ENCODE peak calls at places on chromosomes 13 and 19, in four cellular contexts. One of them, this sample, is unnamed.

GRCh38 chr13:28094311-28094710 is 6.1 kb downstream of the FLT3 start:
- DNase-seq in EH: no peak
- DNase-seq in NCI-H524 treated with DMSO at 0.1 percent for 48 hours: no peak
- DNase-seq in stimulated activated naive B cell treated with anti-CD40 and anti-IgM and Interleukin-4, amounts not matched to agents 10 μg/mL and 1 μg/mL and 100 μg/mL, for 72 hours: no peak
- DNase-seq in this sample: no peak

GRCh38 chr19:5943623-5944022 is 29.6 kb downstream of the CAPS start:
- DNase-seq in EH: peak; percentile 39
- DNase-seq in NCI-H524 treated with DMSO at 0.1 percent for 48 hours: no peak
- DNase-seq in stimulated activated naive B cell treated with anti-CD40 and anti-IgM and Interleukin-4, amounts not matched to agents 10 μg/mL and 1 μg/mL and 100 μg/mL, for 72 hours: no peak
- DNase-seq in this sample: no peak

GRCh38 chr13:54563286-54563685 is 1534.7 kb downstream of the OLFM4 start:
- DNase-seq in EH: no peak
- DNase-seq in NCI-H524 treated with DMSO at 0.1 percent for 48 hours: no peak
- DNase-seq in stimulated activated naive B cell treated with anti-CD40 and anti-IgM and Interleukin-4, amounts not matched to agents 10 μg/mL and 1 μg/mL and 100 μg/mL, for 72 hours: no peak
- DNase-seq in this sample: no peak

GRCh38 chr13:107271226-107271625 is 703.3 kb upstream of the ARGLU1 start:
- DNase-seq in EH: no peak
- DNase-seq in NCI-H524 treated with DMSO at 0.1 percent for 48 hours: no peak
- DNase-seq in stimulated activated naive B cell treated with anti-CD40 and anti-IgM and Interleukin-4, amounts not matched to agents 10 μg/mL and 1 μg/mL and 100 μg/mL, for 72 hours: no peak
- DNase-seq in this sample: peak; percentile 21

GRCh38 chr13:20134732-20135131 is 26.1 kb downstream of the GJA3 start:
- DNase-seq in EH: no peak
- DNase-seq in NCI-H524 treated with DMSO at 0.1 percent for 48 hours: no peak
- DNase-seq in stimulated activated naive B cell treated with anti-CD40 and anti-IgM and Interleukin-4, amounts not matched to agents 10 μg/mL and 1 μg/mL and 100 μg/mL, for 72 hours: no peak
- DNase-seq in this sample: no peak

GRCh38 chr13:94061316-94061715 is 418.2 kb downstream of the DCT start:
- DNase-seq in EH: peak; percentile 66
- DNase-seq in NCI-H524 treated with DMSO at 0.1 percent for 48 hours: no peak
- DNase-seq in stimulated activated naive B cell treated with anti-CD40 and anti-IgM and Interleukin-4, amounts not matched to agents 10 μg/mL and 1 μg/mL and 100 μg/mL, for 72 hours: no peak
- DNase-seq in this sample: no peak

GRCh38 chr13:111399334-111399733 is 78.9 kb downstream of the TEX29 start:
- DNase-seq in EH: no peak
- DNase-seq in NCI-H524 treated with DMSO at 0.1 percent for 48 hours: no peak
- DNase-seq in stimulated activated naive B cell treated with anti-CD40 and anti-IgM and Interleukin-4, amounts not matched to agents 10 μg/mL and 1 μg/mL and 100 μg/mL, for 72 hours: no peak
- DNase-seq in this sample: no peak

GRCh38 chr13:24630851-24631341 is 49.3 kb upstream of the ATP12A start:
- DNase-seq in EH: peak; percentile 13
- DNase-seq in NCI-H524 treated with DMSO at 0.1 percent for 48 hours: no peak
- DNase-seq in stimulated activated naive B cell treated with anti-CD40 and anti-IgM and Interleukin-4, amounts not matched to agents 10 μg/mL and 1 μg/mL and 100 μg/mL, for 72 hours: no peak
- DNase-seq in this sample: no peak

GRCh38 chr13:19156013-19156825 is 25.4 kb downstream of the TUBA3C start:
- DNase-seq in EH: no peak
- DNase-seq in NCI-H524 treated with DMSO at 0.1 percent for 48 hours: no peak
- DNase-seq in stimulated activated naive B cell treated with anti-CD40 and anti-IgM and Interleukin-4, amounts not matched to agents 10 μg/mL and 1 μg/mL and 100 μg/mL, for 72 hours: no peak
- DNase-seq in this sample: no peak

GRCh38 chr19:55643003-55643732 is at the start of gene ZNF581:
- DNase-seq in EH: peak; percentile 76
- DNase-seq in NCI-H524 treated with DMSO at 0.1 percent for 48 hours: no peak
- DNase-seq in stimulated activated naive B cell treated with anti-CD40 and anti-IgM and Interleukin-4, amounts not matched to agents 10 μg/mL and 1 μg/mL and 100 μg/mL, for 72 hours: peak; percentile 87
- DNase-seq in this sample: peak; percentile 68

GRCh38 chr19:14582894-14583340 is at the start of gene CLEC17A:
- DNase-seq in EH: no peak
- DNase-seq in NCI-H524 treated with DMSO at 0.1 percent for 48 hours: no peak
- DNase-seq in stimulated activated naive B cell treated with anti-CD40 and anti-IgM and Interleukin-4, amounts not matched to agents 10 μg/mL and 1 μg/mL and 100 μg/mL, for 72 hours: peak; percentile 82
- DNase-seq in this sample: no peak

GRCh38 chr19:44890366-44891015 is 563 bp upstream of the TOMM40 start:
- DNase-seq in EH: peak; percentile 100
- DNase-seq in NCI-H524 treated with DMSO at 0.1 percent for 48 hours: peak; percentile 100
- DNase-seq in stimulated activated naive B cell treated with anti-CD40 and anti-IgM and Interleukin-4, amounts not matched to agents 10 μg/mL and 1 μg/mL and 100 μg/mL, for 72 hours: peak; percentile 100
- DNase-seq in this sample: peak; percentile 100

GRCh38 chr13:42477588-42478190 is 96.3 kb upstream of the TNFSF11 start:
- DNase-seq in EH: no peak
- DNase-seq in NCI-H524 treated with DMSO at 0.1 percent for 48 hours: no peak
- DNase-seq in stimulated activated naive B cell treated with anti-CD40 and anti-IgM and Interleukin-4, amounts not matched to agents 10 μg/mL and 1 μg/mL and 100 μg/mL, for 72 hours: no peak
- DNase-seq in this sample: peak; percentile 3

GRCh38 chr13:46062190-46062589 is 9.6 kb upstream of the ZC3H13 start:
- DNase-seq in EH: peak; percentile 53
- DNase-seq in NCI-H524 treated with DMSO at 0.1 percent for 48 hours: no peak
- DNase-seq in stimulated activated naive B cell treated with anti-CD40 and anti-IgM and Interleukin-4, amounts not matched to agents 10 μg/mL and 1 μg/mL and 100 μg/mL, for 72 hours: no peak
- DNase-seq in this sample: no peak

GRCh38 chr13:50800091-50800739 is 43.3 kb downstream of the DLEU7 start:
- DNase-seq in EH: no peak
- DNase-seq in NCI-H524 treated with DMSO at 0.1 percent for 48 hours: no peak
- DNase-seq in stimulated activated naive B cell treated with anti-CD40 and anti-IgM and Interleukin-4, amounts not matched to agents 10 μg/mL and 1 μg/mL and 100 μg/mL, for 72 hours: peak; percentile 41
- DNase-seq in this sample: no peak

GRCh38 chr19:38650180-38650775 is 2.8 kb downstream of the ACTN4 start:
- DNase-seq in EH: no peak
- DNase-seq in NCI-H524 treated with DMSO at 0.1 percent for 48 hours: no peak
- DNase-seq in stimulated activated naive B cell treated with anti-CD40 and anti-IgM and Interleukin-4, amounts not matched to agents 10 μg/mL and 1 μg/mL and 100 μg/mL, for 72 hours: no peak
- DNase-seq in this sample: no peak

GRCh38 chr13:28220166-28220565 is 81.8 kb downstream of the PAN3 start:
- DNase-seq in EH: peak; percentile 27
- DNase-seq in NCI-H524 treated with DMSO at 0.1 percent for 48 hours: no peak
- DNase-seq in stimulated activated naive B cell treated with anti-CD40 and anti-IgM and Interleukin-4, amounts not matched to agents 10 μg/mL and 1 μg/mL and 100 μg/mL, for 72 hours: no peak
- DNase-seq in this sample: no peak

GRCh38 chr13:25874064-25874737 is 177.6 kb downstream of the SHISA2 start:
- DNase-seq in EH: no peak
- DNase-seq in NCI-H524 treated with DMSO at 0.1 percent for 48 hours: no peak
- DNase-seq in stimulated activated naive B cell treated with anti-CD40 and anti-IgM and Interleukin-4, amounts not matched to agents 10 μg/mL and 1 μg/mL and 100 μg/mL, for 72 hours: no peak
- DNase-seq in this sample: no peak

GRCh38 chr13:91313103-91313502 is 34.4 kb upstream of the MIR17HG start:
- DNase-seq in EH: peak; percentile 21
- DNase-seq in NCI-H524 treated with DMSO at 0.1 percent for 48 hours: no peak
- DNase-seq in stimulated activated naive B cell treated with anti-CD40 and anti-IgM and Interleukin-4, amounts not matched to agents 10 μg/mL and 1 μg/mL and 100 μg/mL, for 72 hours: no peak
- DNase-seq in this sample: peak; percentile 50

GRCh38 chr13:19981685-19982238 is 23.2 kb downstream of the ZMYM2 start:
- DNase-seq in EH: peak; percentile 24
- DNase-seq in NCI-H524 treated with DMSO at 0.1 percent for 48 hours: no peak
- DNase-seq in stimulated activated naive B cell treated with anti-CD40 and anti-IgM and Interleukin-4, amounts not matched to agents 10 μg/mL and 1 μg/mL and 100 μg/mL, for 72 hours: no peak
- DNase-seq in this sample: no peak

GRCh38 chr19:19644054-19644388 is 564 bp upstream of the GMIP start:
- DNase-seq in EH: no peak
- DNase-seq in NCI-H524 treated with DMSO at 0.1 percent for 48 hours: no peak
- DNase-seq in stimulated activated naive B cell treated with anti-CD40 and anti-IgM and Interleukin-4, amounts not matched to agents 10 μg/mL and 1 μg/mL and 100 μg/mL, for 72 hours: no peak
- DNase-seq in this sample: no peak

GRCh38 chr19:19776206-19777008 is 43.5 kb upstream of the ZNF14 start:
- DNase-seq in EH: peak; percentile 98
- DNase-seq in NCI-H524 treated with DMSO at 0.1 percent for 48 hours: peak; percentile 95
- DNase-seq in stimulated activated naive B cell treated with anti-CD40 and anti-IgM and Interleukin-4, amounts not matched to agents 10 μg/mL and 1 μg/mL and 100 μg/mL, for 72 hours: peak; percentile 96
- DNase-seq in this sample: peak; percentile 98

GRCh38 chr13:98613591-98613990 is 36.7 kb upstream of the STK24 start:
- DNase-seq in EH: no peak
- DNase-seq in NCI-H524 treated with DMSO at 0.1 percent for 48 hours: no peak
- DNase-seq in stimulated activated naive B cell treated with anti-CD40 and anti-IgM and Interleukin-4, amounts not matched to agents 10 μg/mL and 1 μg/mL and 100 μg/mL, for 72 hours: no peak
- DNase-seq in this sample: no peak

GRCh38 chr13:79799049-79799448 is 318.1 kb downstream of the NDFIP2 start:
- DNase-seq in EH: no peak
- DNase-seq in NCI-H524 treated with DMSO at 0.1 percent for 48 hours: no peak
- DNase-seq in stimulated activated naive B cell treated with anti-CD40 and anti-IgM and Interleukin-4, amounts not matched to agents 10 μg/mL and 1 μg/mL and 100 μg/mL, for 72 hours: no peak
- DNase-seq in this sample: no peak

GRCh38 chr13:106602178-106602577 is 34.2 kb upstream of the ARGLU1 start:
- DNase-seq in EH: no peak
- DNase-seq in NCI-H524 treated with DMSO at 0.1 percent for 48 hours: no peak
- DNase-seq in stimulated activated naive B cell treated with anti-CD40 and anti-IgM and Interleukin-4, amounts not matched to agents 10 μg/mL and 1 μg/mL and 100 μg/mL, for 72 hours: no peak
- DNase-seq in this sample: no peak

GRCh38 chr19:961866-962620 is 22.1 kb upstream of the WDR18 start:
- DNase-seq in EH: peak; percentile 62
- DNase-seq in NCI-H524 treated with DMSO at 0.1 percent for 48 hours: no peak
- DNase-seq in stimulated activated naive B cell treated with anti-CD40 and anti-IgM and Interleukin-4, amounts not matched to agents 10 μg/mL and 1 μg/mL and 100 μg/mL, for 72 hours: no peak
- DNase-seq in this sample: no peak

GRCh38 chr13:92074658-92075057 is 676.2 kb downstream of the GPC5 start:
- DNase-seq in EH: no peak
- DNase-seq in NCI-H524 treated with DMSO at 0.1 percent for 48 hours: peak; percentile 15
- DNase-seq in stimulated activated naive B cell treated with anti-CD40 and anti-IgM and Interleukin-4, amounts not matched to agents 10 μg/mL and 1 μg/mL and 100 μg/mL, for 72 hours: no peak
- DNase-seq in this sample: peak; percentile 5

GRCh38 chr19:4913996-4914735 is 4.9 kb downstream of the UHRF1 start:
- DNase-seq in EH: peak; percentile 31
- DNase-seq in NCI-H524 treated with DMSO at 0.1 percent for 48 hours: no peak
- DNase-seq in stimulated activated naive B cell treated with anti-CD40 and anti-IgM and Interleukin-4, amounts not matched to agents 10 μg/mL and 1 μg/mL and 100 μg/mL, for 72 hours: no peak
- DNase-seq in this sample: no peak

GRCh38 chr19:41734585-41734984 is 20.7 kb upstream of the CEACAM6 start:
- DNase-seq in EH: no peak
- DNase-seq in NCI-H524 treated with DMSO at 0.1 percent for 48 hours: no peak
- DNase-seq in stimulated activated naive B cell treated with anti-CD40 and anti-IgM and Interleukin-4, amounts not matched to agents 10 μg/mL and 1 μg/mL and 100 μg/mL, for 72 hours: no peak
- DNase-seq in this sample: no peak

GRCh38 chr13:40082644-40083043 is 427.2 kb downstream of the COG6 start:
- DNase-seq in EH: no peak
- DNase-seq in NCI-H524 treated with DMSO at 0.1 percent for 48 hours: no peak
- DNase-seq in stimulated activated naive B cell treated with anti-CD40 and anti-IgM and Interleukin-4, amounts not matched to agents 10 μg/mL and 1 μg/mL and 100 μg/mL, for 72 hours: no peak
- DNase-seq in this sample: no peak